ENCODE peak calls at places on chromosomes 13 and 19, in five cellular contexts. K, E, W, F and M are unnamed samples.

GRCh38 chr13:101452519-101453485 is at the start of gene ITGBL1:
- DNase-seq in K (no peak), E (no peak), W (no peak), F (no peak), M (peak)

GRCh38 chr13:110421696-110422395 is 114.8 kb downstream of the COL4A2 start:
- DNase-seq in K (peak), E (peak), W (no peak), F (no peak), M (no peak)

GRCh38 chr13:99310382-99311031 is 3.3 kb upstream of the GPR183 start:
- DNase-seq in K (peak), E (no peak), W (no peak), F (no peak), M (no peak)

GRCh38 chr13:111372651-111373425 is 52.4 kb downstream of the TEX29 start:
- DNase-seq in K (no peak), E (no peak), W (no peak), F (no peak), M (no peak)

GRCh38 chr13:43686557-43686956 is 100.2 kb downstream of the ENOX1 start:
- DNase-seq in K (no peak), E (no peak), W (no peak), F (peak), M (no peak)

GRCh38 chr13:99690426-99691189 is 189.3 kb downstream of the TM9SF2 start:
- DNase-seq in K (no peak), E (no peak), W (no peak), F (no peak), M (no peak)

GRCh38 chr19:49861541-49862410 is 5.6 kb downstream of the PNKP start:
- DNase-seq in K (no peak), E (no peak), W (no peak), F (peak), M (no peak)

GRCh38 chr19:10454267-10454666 is 33.9 kb downstream of the PDE4A start:
- DNase-seq in K (no peak), E (no peak), W (no peak), F (no peak), M (peak)

GRCh38 chr13:45084515-45084914 is 35.8 kb upstream of the GTF2F2 start:
- DNase-seq in K (no peak), E (no peak), W (no peak), F (no peak), M (no peak)

GRCh38 chr13:106533101-106533939 is 2.1 kb downstream of the EFNB2 start:
- DNase-seq in K (peak), E (peak), W (peak), F (peak), M (peak)

GRCh38 chr19:55179570-55180484 is at the start of gene SYT5:
- DNase-seq in K (peak), E (peak), W (peak), F (no peak), M (no peak)

GRCh38 chr13:70380809-70381208 is 272.6 kb upstream of the KLHL1 start:
- DNase-seq in K (no peak), E (no peak), W (no peak), F (no peak), M (no peak)

GRCh38 chr19:38917921-38918491 is 6.0 kb upstream of the CCER2 start:
- DNase-seq in K (peak), E (no peak), W (no peak), F (no peak), M (no peak)

GRCh38 chr19:16260160-16260793 is 62.6 kb downstream of the AP1M1 start:
- DNase-seq in K (no peak), E (no peak), W (no peak), F (no peak), M (no peak)

GRCh38 chr13:32669030-32669646 is 82.9 kb downstream of the PDS5B start:
- DNase-seq in K (peak), E (no peak), W (peak), F (no peak), M (peak)

GRCh38 chr19:38151242-38151641 is 72.8 kb downstream of the DPF1 start:
- DNase-seq in K (no peak), E (no peak), W (no peak), F (no peak), M (no peak)

GRCh38 chr19:48044561-48044960 is 682 bp upstream of the CABP5 start:
- DNase-seq in K (no peak), E (no peak), W (no peak), F (no peak), M (no peak)

GRCh38 chr13:110138009-110138699 is 168.8 kb downstream of the COL4A1 start:
- DNase-seq in K (peak), E (no peak), W (no peak), F (peak), M (no peak)

GRCh38 chr19:18475762-18476331 is 37.9 kb upstream of the ISYNA1 start:
- DNase-seq in K (no peak), E (no peak), W (no peak), F (peak), M (peak)

GRCh38 chr13:27053902-27054595 is 117.6 kb downstream of the USP12 start:
- DNase-seq in K (no peak), E (no peak), W (no peak), F (no peak), M (no peak)

GRCh38 chr13:97068146-97068545 is 73.9 kb upstream of the OXGR1 start:
- DNase-seq in K (no peak), E (no peak), W (no peak), F (no peak), M (no peak)

GRCh38 chr19:5903502-5904301 is at the start of gene NDUFA11:
- DNase-seq in K (peak), E (peak), W (peak), F (peak), M (peak)

GRCh38 chr19:34601071-34601470 is 75.9 kb downstream of the SCGB2B2 start:
- DNase-seq in K (no peak), E (no peak), W (no peak), F (no peak), M (no peak)

GRCh38 chr13:73254827-73255226 is 196.0 kb downstream of the KLF5 start:
- DNase-seq in K (no peak), E (no peak), W (no peak), F (no peak), M (no peak)

GRCh38 chr13:40572961-40573360 is 93.5 kb downstream of the FOXO1 start:
- DNase-seq in K (no peak), E (no peak), W (no peak), F (no peak), M (no peak)

GRCh38 chr13:79226250-79226649 is 179.8 kb downstream of the RBM26 start:
- DNase-seq in K (no peak), E (no peak), W (no peak), F (no peak), M (no peak)